ENCODE peak calls at places on chromosome 19, in five cellular contexts. C is HepG2, A is fibroblast of lung, I is IMR-90, S is HCT116. F is an unnamed sample. For H3K4me1, the result is how much of the 10 kb centered on the place peaks cover.

GRCh38 chr19:16371540-16371986 is 46.9 kb downstream of the KLF2 start:
- DNase-seq in C (no peak), A (no peak), I (no peak), S (no peak), F (no peak)

GRCh38 chr19:3798137-3798536 is 12.0 kb upstream of the MATK start:
- DNase-seq in C (no peak), A (no peak), I (no peak), S (no peak), F (no peak)

GRCh38 chr19:4909172-4909896 is at the start of gene UHRF1:
- DNase-seq in C (peak), A (no peak), I (no peak), S (no peak), F (no peak)

GRCh38 chr19:40461669-40462221 is 3.8 kb downstream of the BLVRB start:
- DNase-seq in C (peak), A (no peak), I (no peak), S (no peak), F (no peak)

GRCh38 chr19:45528149-45528743 is 21.0 kb downstream of the VASP start:
- DNase-seq in C (no peak), A (peak), I (peak), S (no peak), F (peak)

GRCh38 chr19:17703823-17704463 is 15.3 kb upstream of the MAP1S start:
- DNase-seq in C (peak), A (peak), I (peak), S (peak), F (no peak)

GRCh38 chr19:8575467-8575997 is 1.7 kb downstream of the MYO1F start:
- DNase-seq in C (no peak), A (peak), I (peak), S (no peak), F (peak)

GRCh38 chr19:5016268-5016667 is 47.4 kb downstream of the KDM4B start:
- DNase-seq in C (no peak), A (no peak), I (no peak), S (no peak), F (no peak)

GRCh38 chr19:30870861-30871260 is 478.4 kb downstream of the TSHZ3 start:
- DNase-seq in C (no peak), A (no peak), I (peak), S (no peak), F (no peak)

GRCh38 chr19:46493236-46494114 is 2.2 kb downstream of the PNMA8B start:
- DNase-seq in C (no peak), A (no peak), I (no peak), S (no peak), F (no peak)

GRCh38 chr19:46776927-46777911 is 11.2 kb downstream of the SLC1A5 start:
- DNase-seq in C (no peak), A (no peak), I (no peak), S (no peak), F (no peak)

GRCh38 chr19:10740798-10741197 is 22.9 kb downstream of the DNM2 start:
- DNase-seq in C (no peak), A (no peak), I (no peak), S (no peak), F (no peak)

GRCh38 chr19:36997152-36997842 is 80.9 kb upstream of the ZNF420 start:
- DNase-seq in C (no peak), A (no peak), I (no peak), S (no peak), F (no peak)

GRCh38 chr19:11088508-11089253 is 582 bp upstream of the LDLR start:
- DNase-seq in C (peak), A (peak), I (no peak), S (no peak), F (no peak)

GRCh38 chr19:13025819-13026477 is 30.7 kb downstream of the NFIX start:
- DNase-seq in C (no peak), A (no peak), I (no peak), S (no peak), F (no peak)

GRCh38 chr19:12847159-12848139 is 9.1 kb downstream of the MAST1 start:
- DNase-seq in C (peak), A (peak), I (peak), S (no peak), F (peak)

GRCh38 chr19:10916602-10917001 is 11.8 kb downstream of the YIPF2 start:
- DNase-seq in C (no peak), A (no peak), I (no peak), S (no peak), F (no peak)

GRCh38 chr19:4456843-4457653 is 546 bp downstream of the UBXN6 start:
- DNase-seq in C (no peak), A (peak), I (peak), S (no peak), F (peak)

DNA sequence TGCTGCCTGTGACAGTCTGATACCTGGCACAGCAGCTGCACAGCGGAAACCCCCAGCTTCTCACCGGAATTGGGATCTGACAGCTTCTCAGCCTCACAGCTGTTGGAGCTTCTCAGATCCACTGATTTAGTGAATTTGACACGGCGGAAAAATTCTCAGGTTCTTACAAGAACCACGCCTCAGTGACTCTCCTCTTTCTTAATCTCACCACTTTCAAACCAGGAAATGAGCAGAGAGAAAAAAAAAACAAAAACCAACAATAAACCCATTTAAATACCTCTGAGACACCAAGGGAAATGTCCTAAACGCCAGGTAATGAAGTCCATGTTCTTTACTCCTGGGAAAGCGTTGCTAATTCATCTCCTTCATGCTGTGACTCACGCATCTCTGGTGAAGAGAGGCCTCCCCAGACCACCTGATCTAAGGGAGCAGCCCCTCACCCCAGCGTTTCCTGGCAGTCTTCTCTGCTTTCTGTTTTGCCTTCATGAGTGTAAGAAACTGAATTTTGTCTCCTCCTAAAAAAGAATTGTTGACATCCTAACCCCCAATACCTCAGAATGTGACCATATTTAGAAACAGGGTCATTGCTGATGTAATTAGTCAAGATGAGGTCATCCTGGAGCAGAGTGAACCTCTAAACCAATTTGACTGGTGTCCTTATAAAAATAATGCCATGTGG is 15.9 kb upstream of the IZUMO2 start:
- DNase-seq in C (no peak), A (no peak), I (no peak), S (no peak), F (peak)
- H3K4me2 ChIP-seq in C (no peak), A (no peak), I (no peak), S (no peak), F (peak)

GRCh38 chr19:35176183-35176570 is 21.6 kb downstream of the FXYD5 start:
- DNase-seq in C (no peak), A (no peak), I (no peak), S (no peak), F (no peak)
- H2AFZ ChIP-seq in C (no peak), A (no peak), I (peak), S (peak), F (no peak)

DNA sequence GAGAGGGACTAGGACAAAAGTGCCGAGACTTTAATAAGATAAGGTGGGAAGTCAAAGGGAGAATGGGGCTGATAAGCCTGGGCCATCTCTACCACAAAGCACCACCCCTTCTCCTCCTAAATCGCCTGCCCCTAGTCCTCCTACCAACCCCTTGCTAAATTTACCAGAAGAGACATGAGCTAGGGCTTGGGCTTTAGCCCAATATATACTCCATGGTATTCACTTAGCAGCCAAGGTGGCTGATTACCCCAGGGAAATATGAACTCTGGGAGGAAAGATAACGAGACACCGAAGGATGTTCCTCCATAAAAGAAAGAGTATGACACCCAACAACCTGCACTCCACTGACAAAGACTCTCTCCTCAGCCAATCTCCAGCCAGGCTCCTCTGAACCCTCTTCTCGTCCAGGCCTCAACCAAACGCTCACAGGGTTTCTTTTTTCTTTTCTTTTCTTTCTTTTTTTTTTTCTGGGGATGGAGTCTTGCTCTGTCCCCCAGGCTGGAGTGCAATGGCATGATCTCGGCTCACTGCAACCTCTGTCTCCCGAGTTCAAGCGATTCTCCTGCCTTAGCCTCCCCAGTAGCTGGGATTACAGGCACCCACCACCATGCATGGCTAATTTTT is 610.2 kb downstream of the UQCRFS1 start:
- DNase-seq in C (no peak), A (no peak), I (no peak), S (no peak), F (no peak)
- H3K4me1 ChIP-seq in C (under half), A (under half), I (under half), S (under half), F (under half)

DNA sequence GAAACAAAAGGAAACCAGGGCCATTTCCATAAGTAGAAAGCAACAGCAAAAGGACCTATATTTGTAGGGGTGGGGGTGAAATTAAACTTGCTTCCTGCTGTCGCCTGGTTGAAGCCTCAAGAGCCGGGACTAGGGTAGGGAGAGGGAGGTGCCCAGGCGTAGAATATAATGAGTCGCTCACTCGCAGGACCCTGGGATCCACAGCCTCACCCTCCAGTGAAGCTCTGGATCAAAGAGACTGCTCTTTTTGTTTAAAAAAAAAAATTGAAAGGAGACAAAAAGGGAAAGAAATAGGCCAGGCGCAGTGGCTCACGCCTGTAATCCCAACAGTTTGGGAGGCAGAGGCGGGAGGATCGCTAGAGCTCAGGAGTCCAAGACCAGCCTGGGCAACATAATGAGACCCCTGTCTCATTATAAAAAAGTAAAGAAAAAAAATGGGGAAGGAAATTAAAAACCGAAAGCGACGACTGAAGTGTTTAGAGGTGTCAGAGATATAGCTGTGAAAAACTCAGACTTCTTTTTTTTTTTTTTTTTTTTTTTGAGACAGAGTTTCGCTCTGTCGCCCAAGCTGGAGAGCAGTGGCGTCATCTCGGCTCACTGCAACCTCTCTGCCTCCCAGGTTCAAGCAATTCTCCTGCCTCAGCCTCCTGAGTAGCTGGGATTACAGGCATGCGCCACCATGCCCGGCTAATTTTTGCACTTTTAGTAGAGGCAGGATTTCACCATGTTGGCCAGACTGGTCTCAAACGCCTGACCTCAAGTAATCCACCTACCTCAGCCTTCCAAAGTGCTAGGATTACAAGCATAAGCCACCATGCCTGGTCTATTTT is 10.9 kb upstream of the ADGRE5 start:
- DNase-seq in C (no peak), A (no peak), I (no peak), S (no peak), F (no peak)
- H3K4me2 ChIP-seq in C (peak), A (peak), I (peak), S (no peak), F (no peak)

DNA sequence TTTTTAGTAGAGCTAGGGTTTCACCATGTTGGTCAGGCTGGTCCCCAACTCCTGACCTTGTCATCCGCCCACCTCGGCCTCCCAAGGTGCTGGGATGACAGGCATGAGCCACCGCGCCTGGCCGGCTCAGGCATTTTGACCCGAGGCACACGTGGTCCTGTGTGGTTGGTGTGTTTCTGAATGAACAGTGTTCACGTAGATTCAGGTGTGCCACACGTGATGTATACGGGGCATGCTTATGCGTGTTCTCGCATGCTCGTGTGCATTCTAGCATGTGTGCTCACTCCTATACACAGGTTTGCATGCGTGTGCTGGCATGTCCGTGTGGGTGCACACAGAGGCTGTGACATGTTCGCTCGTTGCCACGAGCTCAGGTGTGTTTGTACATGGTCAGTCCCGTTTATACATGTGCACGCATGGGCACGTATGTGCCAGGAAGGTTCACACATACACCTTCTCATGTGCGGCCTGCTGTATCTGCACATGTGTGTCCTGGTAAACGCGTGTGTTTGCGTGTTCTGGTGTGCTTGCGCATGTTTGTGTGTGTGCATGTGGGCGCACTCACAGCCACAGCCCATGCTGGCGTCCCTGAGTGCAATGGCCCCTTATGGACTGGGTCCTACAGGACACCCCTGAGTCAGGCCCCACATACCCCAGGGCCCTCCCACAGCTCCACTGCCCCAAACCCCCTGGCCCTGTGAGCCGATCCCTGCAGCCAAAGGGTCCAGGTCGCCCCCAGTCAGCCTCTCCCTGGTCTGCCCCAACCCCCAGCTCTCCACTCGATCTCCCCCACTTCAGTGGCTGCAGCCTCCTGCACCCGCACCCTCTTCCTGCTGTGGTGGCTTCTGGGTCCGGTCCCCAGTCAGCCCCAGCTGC is 20.6 kb upstream of the TCF3 start:
- DNase-seq in C (no peak), A (no peak), I (no peak), S (no peak), F (no peak)
- H2AFZ ChIP-seq in C (no peak), A (no peak), I (peak), S (no peak), F (no peak)

GRCh38 chr19:2077833-2078619 is 18.1 kb downstream of the MOB3A start:
- DNase-seq in C (no peak), A (no peak), I (no peak), S (no peak), F (no peak)

GRCh38 chr19:2079076-2079864 is 16.9 kb downstream of the MOB3A start:
- DNase-seq in C (no peak), A (no peak), I (no peak), S (no peak), F (no peak)

GRCh38 chr19:2081873-2082810 is 14.0 kb downstream of the MOB3A start:
- DNase-seq in C (no peak), A (no peak), I (no peak), S (no peak), F (no peak)

GRCh38 chr19:2080336-2080988 is 15.7 kb downstream of the MOB3A start:
- DNase-seq in C (no peak), A (no peak), I (no peak), S (no peak), F (no peak)

DNA sequence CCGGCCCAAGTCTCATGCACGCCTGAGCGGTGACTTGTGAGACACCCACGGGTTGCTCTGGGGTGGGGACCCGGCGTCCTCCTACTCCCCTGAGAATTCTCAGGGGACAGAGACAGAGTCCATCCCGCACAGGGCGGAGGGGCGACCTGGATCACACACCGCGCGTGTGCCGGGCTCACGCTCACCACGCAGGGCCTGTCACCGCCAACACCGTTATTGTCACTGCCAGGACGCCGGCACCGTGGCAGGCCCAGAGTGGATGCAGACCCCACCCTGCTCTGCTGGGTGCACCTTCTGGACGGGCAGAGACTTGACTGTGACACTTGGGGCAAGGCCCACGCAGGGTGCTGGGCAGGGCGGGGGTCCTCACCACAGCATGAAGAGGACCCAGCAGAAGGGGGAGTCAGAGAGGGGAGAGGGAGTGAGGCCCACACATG is 16.2 kb downstream of the MOB3A start:
- DNase-seq in C (no peak), A (no peak), I (no peak), S (no peak), F (no peak)
- H3K4me1 ChIP-seq in C (under half), A (under half), I (under half), S (under half), F (under half)